ENCODE peak calls at places on chromosomes 6 and 20, in four cellular contexts. U is fibroblast of gingiva; S is activated naive CD8-positive, alpha-beta T cell treated with anti-CD3 and anti-CD28 coated beads, Interleukin-2, amount 50 U/mL, for 24 hours; R is RPMI7951. I is an unnamed sample.

GRCh38 chr6:56062856-56063255 is 184.5 kb downstream of the COL21A1 start:
- DNase-seq in U (peak), S (no peak), R (no peak), I (no peak)

GRCh38 chr20:34983089-34983820 is 27.6 kb downstream of the MYH7B start:
- DNase-seq in U (no peak), S (no peak), R (no peak), I (no peak)

GRCh38 chr20:7792131-7792869 is 148.0 kb downstream of the HAO1 start:
- DNase-seq in U (no peak), S (no peak), R (no peak), I (peak)

GRCh38 chr6:138981416-138981815 is 6.6 kb downstream of the REPS1 start:
- DNase-seq in U (no peak), S (no peak), R (no peak), I (no peak)

GRCh38 chr6:82017316-82017715 is 230.2 kb downstream of the IBTK start:
- DNase-seq in U (peak), S (no peak), R (peak), I (peak)

GRCh38 chr20:50013976-50014375 is 31.2 kb downstream of the SNAI1 start:
- DNase-seq in U (no peak), S (no peak), R (no peak), I (no peak)

GRCh38 chr6:4480788-4481725 is 295.1 kb upstream of the CDYL start:
- DNase-seq in U (no peak), S (no peak), R (no peak), I (no peak)

GRCh38 chr20:24102290-24102689 is 113.7 kb upstream of the GGTLC1 start:
- DNase-seq in U (no peak), S (peak), R (peak), I (peak)

GRCh38 chr6:157024745-157025144 is 247.6 kb downstream of the ARID1B start:
- DNase-seq in U (no peak), S (no peak), R (no peak), I (no peak)